ENCODE peak calls at places on chromosomes 7 and 10, in four cellular contexts. L is neuronal stem cell, I is mesendoderm, J is A549. Q is an unnamed sample.

GRCh38 chr7:13050703-13051102 is 363.3 kb downstream of the ARL4A start:
- DNase-seq in L (no peak), J (peak; percentile 15), I (no peak), Q (no peak)

GRCh38 chr7:14228341-14228740 is 238.9 kb upstream of the ETV1 start:
- DNase-seq in I (no peak), J (no peak), L (no peak), Q (no peak)

GRCh38 chr10:68900427-68901105 is 549 bp upstream of the DDX50 start:
- DNase-seq in L (no peak), J (peak; percentile 36), I (no peak), Q (no peak)

GRCh38 chr7:150481955-150482354 is 31.5 kb downstream of the GIMAP8 start:
- DNase-seq in L (no peak), J (no peak), I (no peak), Q (no peak)

GRCh38 chr10:57338823-57339558 is 928.7 kb downstream of the IPMK start:
- DNase-seq in J (peak; percentile 18), I (peak; percentile 64), L (peak; percentile 33), Q (no peak)

GRCh38 chr10:118210276-118210675 is 131.8 kb downstream of the FAM204A start:
- DNase-seq in J (no peak), L (no peak), I (no peak), Q (no peak)

GRCh38 chr10:114471906-114472873 is 67.9 kb upstream of the AFAP1L2 start:
- DNase-seq in I (peak; percentile 89), J (no peak), L (no peak), Q (peak; percentile 76)

GRCh38 chr7:907158-907980 is 31.0 kb downstream of the GET4 start:
- DNase-seq in L (no peak), I (no peak), J (no peak), Q (no peak)

GRCh38 chr7:30800785-30801252 is 29.6 kb downstream of the MINDY4 start:
- DNase-seq in J (peak; percentile 79), I (peak; percentile 74), L (peak; percentile 69), Q (peak; percentile 81)

GRCh38 chr7:91557789-91558396 is 293.7 kb downstream of the FZD1 start:
- DNase-seq in L (no peak), J (peak; percentile 73), I (no peak), Q (no peak)

GRCh38 chr7:54249686-54250085 is 292.5 kb upstream of the VSTM2A start:
- DNase-seq in L (no peak), I (no peak), J (no peak), Q (no peak)

GRCh38 chr10:67662415-67662814 is 33.6 kb downstream of the CTNNA3 start:
- DNase-seq in L (no peak), J (no peak), I (no peak), Q (no peak)

GRCh38 chr10:14478639-14479038 is 147.9 kb upstream of the FRMD4A start:
- DNase-seq in J (peak; percentile 28), L (peak; percentile 59), I (peak; percentile 80), Q (peak; percentile 83)

GRCh38 chr7:106795171-106795876 is 69.8 kb upstream of the PIK3CG start:
- DNase-seq in I (no peak), J (no peak), L (no peak), Q (no peak)

GRCh38 chr10:69087600-69088470 is at the start of gene SRGN:
- DNase-seq in J (peak; percentile 46), L (no peak), I (no peak), Q (no peak)

GRCh38 chr10:3740157-3740871 is 44.7 kb downstream of the KLF6 start:
- DNase-seq in L (no peak), J (peak; percentile 78), I (peak; percentile 89), Q (no peak)

GRCh38 chr10:77877461-77878344 is 48.9 kb downstream of the DLG5 start:
- DNase-seq in J (no peak), L (peak; percentile 33), I (peak; percentile 99), Q (peak; percentile 96)

GRCh38 chr7:111820621-111821020 is 258.3 kb upstream of the IMMP2L start:
- DNase-seq in L (no peak), J (no peak), I (no peak), Q (no peak)

GRCh38 chr7:6284055-6284400 is 11.6 kb upstream of the CYTH3 start:
- DNase-seq in L (no peak), J (peak; percentile 16), I (no peak), Q (no peak)

GRCh38 chr7:72334733-72335132 is 77.4 kb downstream of the CALN1 start:
- DNase-seq in L (no peak), I (peak; percentile 41), J (no peak), Q (no peak)

GRCh38 chr10:102409604-102410426 is 8.8 kb downstream of the PSD start:
- DNase-seq in J (no peak), I (no peak), L (no peak), Q (peak; percentile 71)

GRCh38 chr7:17234398-17235021 is 63.9 kb upstream of the AHR start:
- DNase-seq in L (no peak), J (peak; percentile 65), I (peak; percentile 58), Q (no peak)

GRCh38 chr7:65731562-65732035 is 141.3 kb upstream of the VKORC1L1 start:
- DNase-seq in J (no peak), I (peak; percentile 79), L (peak; percentile 27), Q (peak; percentile 83)

GRCh38 chr7:15557686-15558085 is 4.1 kb downstream of the AGMO start:
- DNase-seq in I (no peak), L (no peak), J (no peak), Q (no peak)

GRCh38 chr10:133096616-133097269 is 9.0 kb downstream of the ADGRA1 start:
- DNase-seq in J (no peak), I (peak; percentile 23), L (no peak), Q (no peak)

GRCh38 chr10:101772017-101772894 is 3.7 kb downstream of the FGF8 start:
- DNase-seq in J (no peak), L (no peak), I (no peak), Q (peak; percentile 51)

GRCh38 chr10:132701099-132701845 is 84.7 kb downstream of the NKX6-2 start:
- DNase-seq in I (no peak), L (no peak), J (no peak), Q (peak; percentile 38)

GRCh38 chr7:17713584-17713983 is 226.7 kb downstream of the SNX13 start:
- DNase-seq in I (peak; percentile 6), L (no peak), J (no peak), Q (no peak)

GRCh38 chr10:70192325-70192966 is 22.1 kb upstream of the SAR1A start:
- DNase-seq in I (no peak), L (no peak), J (no peak), Q (no peak)

GRCh38 chr7:1558841-1559625 is 3.0 kb upstream of the TMEM184A start:
- DNase-seq in J (no peak), I (no peak), L (no peak), Q (no peak)

GRCh38 chr7:95596183-95597135 is at the start of gene PDK4:
- DNase-seq in L (peak; percentile 27), J (peak; percentile 60), I (peak; percentile 62), Q (peak; percentile 92)

GRCh38 chr10:32981760-32982159 is 23.7 kb upstream of the ITGB1 start:
- DNase-seq in J (no peak), I (peak; percentile 70), L (no peak), Q (no peak)

GRCh38 chr7:135253851-135254815 is 20.5 kb downstream of the STRA8 start:
- DNase-seq in L (no peak), J (peak; percentile 54), I (peak; percentile 48), Q (no peak)

GRCh38 chr7:69962077-69962855 is 364.0 kb downstream of the AUTS2 start:
- DNase-seq in J (no peak), L (no peak), I (no peak), Q (no peak)

GRCh38 chr10:86356306-86356705 is 10.3 kb downstream of the GRID1 start:
- DNase-seq in I (no peak), L (no peak), J (no peak), Q (no peak)

GRCh38 chr10:92542458-92542857 is 31.4 kb downstream of the IDE start:
- DNase-seq in I (peak; percentile 31), L (no peak), J (no peak), Q (no peak)

GRCh38 chr7:137032436-137032835 is 164.0 kb downstream of the CHRM2 start:
- DNase-seq in I (no peak), J (no peak), L (no peak), Q (no peak)

GRCh38 chr10:3217301-3217700 is 44.7 kb upstream of the PITRM1 start:
- DNase-seq in J (no peak), I (no peak), L (no peak), Q (no peak)

GRCh38 chr7:27145884-27146401 is 1.6 kb downstream of the HOXA6 start:
- DNase-seq in I (no peak), J (no peak), L (no peak), Q (no peak)

GRCh38 chr10:17026686-17027485 is 102.7 kb downstream of the CUBN start:
- DNase-seq in I (no peak), J (no peak), L (no peak), Q (peak; percentile 4)

GRCh38 chr10:44956176-44956575 is 3.4 kb upstream of the RASSF4 start:
- DNase-seq in I (no peak), L (no peak), J (no peak), Q (no peak)
- H3K4me1 ChIP-seq in I (peaks cover 10% of the 10 kb centered on the region), L (peaks cover 16% of the 10 kb centered on the region), J (peaks cover 12% of the 10 kb centered on the region), Q (peaks cover 5% of the 10 kb centered on the region)

DNA sequence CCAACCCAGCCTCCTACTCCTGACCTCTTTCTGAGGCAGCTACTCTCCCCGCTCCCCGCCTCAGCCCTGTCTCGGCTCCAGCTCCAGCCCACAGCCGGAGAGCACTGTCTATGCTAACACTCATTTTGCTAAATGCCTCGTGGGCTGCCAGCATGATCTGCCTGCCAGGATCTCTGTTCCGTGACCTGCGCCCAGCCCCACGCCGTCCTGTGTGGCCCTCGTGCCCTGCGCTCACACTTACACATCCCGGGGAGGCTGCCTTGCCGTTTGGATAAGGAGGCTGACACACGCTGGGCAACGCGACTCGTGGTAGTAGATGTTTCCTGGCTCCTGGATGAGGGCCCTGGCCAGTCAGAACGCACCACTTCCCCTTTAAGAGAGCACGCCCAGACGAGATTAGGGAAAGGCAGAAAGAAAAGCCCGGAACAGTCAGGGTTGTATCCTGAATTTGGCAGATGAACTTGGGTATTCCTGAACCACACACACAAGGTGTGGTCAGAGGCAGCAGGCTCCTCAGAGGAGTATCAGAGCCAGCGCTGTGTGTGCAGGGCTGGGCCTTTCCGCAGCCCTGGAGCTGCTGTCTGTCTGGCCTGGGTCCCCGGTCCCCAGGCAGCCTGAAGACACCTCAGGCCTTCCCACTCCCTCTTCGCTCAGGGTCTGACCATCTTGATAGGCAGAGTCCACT is 97.7 kb upstream of the EFCAB10 start:
- DNase-seq in I (peak; percentile 49), J (no peak), L (no peak), Q (peak; percentile 65)
- H3K4me3 ChIP-seq in I (no peak overlapping the region), J (no peak overlapping the region), L (no peak overlapping the region), Q (no peak overlapping the region)

DNA sequence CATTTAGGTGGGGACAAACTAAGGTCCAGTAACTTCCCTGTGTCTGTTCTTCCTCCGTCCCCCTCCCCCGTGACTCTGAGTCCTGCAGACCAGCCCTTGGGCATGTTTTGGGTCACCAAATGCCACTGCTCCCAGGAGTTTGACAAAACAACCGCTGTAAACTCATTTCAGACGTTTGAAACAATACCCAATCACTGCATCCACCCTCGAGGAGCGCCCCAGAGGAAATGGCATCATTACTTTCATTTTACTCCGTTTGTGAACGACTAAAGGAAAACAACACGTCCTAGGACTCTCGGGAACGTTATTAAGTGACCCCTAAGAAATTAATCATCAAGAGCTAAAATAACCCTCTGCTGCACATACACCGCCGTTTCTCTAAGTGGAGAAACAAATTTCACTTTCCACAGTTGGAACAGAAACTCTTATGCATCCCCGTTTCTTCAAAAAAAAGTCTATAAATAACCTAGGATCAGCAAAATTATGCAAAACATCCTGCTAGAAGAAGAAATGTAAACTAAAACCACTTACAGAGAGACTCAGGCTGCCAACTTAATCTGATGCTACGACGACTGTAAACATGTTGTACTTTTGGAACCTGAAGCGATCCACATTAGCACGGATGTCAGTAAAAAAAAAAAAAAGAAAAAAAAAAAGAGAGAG is 109.9 kb upstream of the EFCAB10 start:
- DNase-seq in L (no peak), J (no peak), I (peak; percentile 61), Q (peak; percentile 72)
- H3K4me1 ChIP-seq in L (peaks cover 24% of the 10 kb centered on the region), J (peaks cover 9% of the 10 kb centered on the region), I (peaks cover 28% of the 10 kb centered on the region), Q (peaks cover 8% of the 10 kb centered on the region)

GRCh38 chr7:121328508-121329459 is at the start of gene WNT16:
- DNase-seq in L (peak; percentile 31), I (peak; percentile 70), J (no peak), Q (peak; percentile 89)
- H3K4me3 ChIP-seq in L (peak within 1 kb of the TSS; percentile 43), I (peak within 1 kb of the TSS; percentile 16), J (peak within 1 kb of the TSS; percentile 42), Q (peak within 1 kb of the TSS; percentile 83)

Q was measured in endodermal cell.